ENCODE peak calls at places on chromosomes 5 and 9, in eight cellular contexts. X, D, J, N, W, S, T and L are unnamed samples.

GRCh38 chr5:135456238-135457099 is 4.3 kb upstream of the TIFAB start:
- DNase-seq in S (no peak), X (peak; percentile 89), W (peak; percentile 67), D (peak; percentile 86), N (no peak), J (peak; percentile 34), T (no peak), L (no peak)

GRCh38 chr5:59720063-59720462 is 173.5 kb downstream of the PDE4D start:
- DNase-seq in W (no peak), D (no peak), S (no peak), T (no peak), X (no peak), N (no peak), J (no peak), L (no peak)

GRCh38 chr5:69046375-69046957 is 47.3 kb upstream of the SLC30A5 start:
- DNase-seq in W (no peak), J (peak; percentile 9), T (no peak), S (peak; percentile 6), N (no peak), X (peak; percentile 27), D (no peak), L (no peak)

GRCh38 chr9:131028221-131028884 is 19.4 kb downstream of the LAMC3 start:
- DNase-seq in J (no peak), D (no peak), N (no peak), T (no peak), X (no peak), S (no peak), W (no peak), L (no peak)

GRCh38 chr9:109811876-109812275 is 31.9 kb downstream of the PALM2AKAP2 start:
- DNase-seq in N (no peak), W (no peak), T (peak; percentile 59), D (no peak), X (no peak), S (no peak), J (no peak), L (no peak)

GRCh38 chr9:84791608-84792007 is 122.1 kb downstream of the NTRK2 start:
- DNase-seq in J (no peak), W (no peak), T (no peak), D (no peak), X (no peak), N (no peak), S (no peak), L (no peak)

GRCh38 chr5:84634256-84634655 is 249.6 kb upstream of the EDIL3 start:
- DNase-seq in S (no peak), T (no peak), X (no peak), N (no peak), J (peak; percentile 5), W (no peak), D (no peak), L (no peak)

GRCh38 chr5:131634666-131634995 is 398 bp downstream of the RAPGEF6 start:
- DNase-seq in T (no peak), J (peak; percentile 56), N (peak; percentile 60), D (peak; percentile 93), X (peak; percentile 60), W (no peak), S (peak; percentile 48), L (no peak)

GRCh38 chr5:78720234-78720985 is 71.8 kb upstream of the LHFPL2 start:
- DNase-seq in N (no peak), T (no peak), W (no peak), J (no peak), D (no peak), X (no peak), S (no peak), L (no peak)

GRCh38 chr9:134607971-134608370 is 33.6 kb upstream of the COL5A1 start:
- DNase-seq in T (no peak), J (peak; percentile 38), X (peak; percentile 55), W (no peak), S (no peak), D (no peak), N (no peak), L (no peak)

GRCh38 chr5:94021246-94021645 is 279.8 kb upstream of the POU5F2 start:
- DNase-seq in W (peak; percentile 56), S (no peak), D (no peak), J (peak; percentile 75), T (no peak), X (peak; percentile 61), N (no peak), L (peak; percentile 27)

GRCh38 chr5:179550511-179551342 is at the start of gene RUFY1:
- DNase-seq in N (peak; percentile 77), S (peak; percentile 76), T (peak; percentile 75), W (peak; percentile 53), D (peak; percentile 96), X (peak; percentile 80), J (peak; percentile 81), L (no peak)

GRCh38 chr5:59698207-59698606 is 195.3 kb downstream of the PDE4D start:
- DNase-seq in X (no peak), N (no peak), T (no peak), W (no peak), J (peak; percentile 25), S (no peak), D (no peak), L (no peak)

GRCh38 chr5:69252437-69252836 is 17.8 kb downstream of the CDK7 start:
- DNase-seq in T (no peak), X (no peak), W (no peak), N (no peak), S (no peak), D (no peak), J (no peak), L (no peak)

GRCh38 chr5:96388186-96388585 is 44.9 kb downstream of the PCSK1 start:
- DNase-seq in T (no peak), J (peak; percentile 14), N (no peak), S (no peak), D (no peak), W (peak; percentile 64), X (peak; percentile 20), L (no peak)

GRCh38 chr9:98147582-98147981 is 28.6 kb upstream of the TRIM14 start:
- DNase-seq in J (no peak), N (no peak), S (no peak), W (no peak), D (no peak), T (no peak), X (no peak), L (no peak)

GRCh38 chr5:53130206-53130605 is 20.6 kb upstream of the MOCS2 start:
- DNase-seq in X (peak; percentile 58), D (no peak), N (no peak), T (no peak), W (no peak), S (no peak), J (no peak), L (no peak)

GRCh38 chr9:120383999-120384924 is 195.7 kb downstream of the CDK5RAP2 start:
- DNase-seq in T (no peak), N (no peak), D (peak; percentile 74), J (peak; percentile 65), W (no peak), X (peak; percentile 37), S (no peak), L (no peak)

GRCh38 chr9:108889649-108890067 is 27.6 kb downstream of the ACTL7A start:
- DNase-seq in X (peak; percentile 50), W (no peak), D (no peak), J (peak; percentile 37), T (no peak), N (no peak), S (peak; percentile 0), L (no peak)

GRCh38 chr5:77076961-77077820 is 9.9 kb downstream of the ZBED3 start:
- DNase-seq in S (no peak), J (peak; percentile 60), N (peak; percentile 31), D (peak; percentile 93), T (peak; percentile 41), X (peak; percentile 59), W (no peak), L (no peak)

GRCh38 chr5:116273458-116274242 is 188.8 kb downstream of the COMMD10 start:
- DNase-seq in S (no peak), N (no peak), X (peak; percentile 43), J (no peak), D (no peak), T (no peak), W (no peak), L (no peak)

GRCh38 chr5:78627175-78627574 is 21.4 kb downstream of the LHFPL2 start:
- DNase-seq in W (no peak), T (no peak), X (peak; percentile 60), D (no peak), J (peak; percentile 58), N (no peak), S (no peak), L (no peak)

GRCh38 chr9:112831281-112831851 is 59.3 kb downstream of the SLC46A2 start:
- DNase-seq in D (peak; percentile 86), W (no peak), S (no peak), J (peak; percentile 9), T (no peak), X (peak; percentile 6), N (no peak), L (no peak)

GRCh38 chr5:102863764-102864560 is 108.9 kb downstream of the PAM start:
- DNase-seq in T (no peak), D (no peak), X (no peak), S (no peak), J (no peak), N (no peak), W (no peak), L (no peak)

GRCh38 chr5:105146867-105147266 is 1584.3 kb upstream of the NUDT12 start:
- DNase-seq in J (no peak), W (peak; percentile 2), T (no peak), X (peak; percentile 22), S (no peak), D (no peak), N (no peak), L (no peak)

GRCh38 chr5:152560508-152561137 is 155.5 kb upstream of the NMUR2 start:
- DNase-seq in X (peak; percentile 72), W (peak; percentile 15), D (no peak), T (peak; percentile 55), N (no peak), S (peak; percentile 7), J (peak; percentile 62), L (no peak)

GRCh38 chr9:99356512-99356971 is 134.5 kb downstream of the SEC61B start:
- DNase-seq in T (peak; percentile 22), N (no peak), W (no peak), D (peak; percentile 89), X (no peak), J (no peak), S (no peak), L (no peak)

GRCh38 chr5:150734579-150735384 is 24.0 kb downstream of the DCTN4 start:
- DNase-seq in W (no peak), S (peak; percentile 79), D (no peak), N (no peak), J (no peak), T (no peak), X (no peak), L (no peak)

GRCh38 chr5:172454355-172455086 is at the start of gene SH3PXD2B:
- DNase-seq in S (peak; percentile 37), W (no peak), T (no peak), J (peak; percentile 39), X (peak; percentile 63), D (peak; percentile 93), N (peak; percentile 22), L (no peak)

GRCh38 chr9:78906356-78906755 is 609.4 kb downstream of the PSAT1 start:
- DNase-seq in D (no peak), J (no peak), W (no peak), S (no peak), X (no peak), N (no peak), T (no peak), L (no peak)

GRCh38 chr5:154937186-154937717 is 759 bp downstream of the GEMIN5 start:
- DNase-seq in J (no peak), N (no peak), D (no peak), X (peak; percentile 18), S (no peak), W (no peak), T (no peak), L (no peak)

GRCh38 chr5:8461543-8461942 is 592.6 kb downstream of the MTRR start:
- DNase-seq in D (no peak), S (no peak), X (no peak), T (no peak), J (no peak), N (no peak), W (no peak), L (no peak)

GRCh38 chr9:128987800-128988199 is 40.3 kb downstream of the NUP188 start:
- DNase-seq in S (no peak), X (peak; percentile 85), D (peak; percentile 88), W (peak; percentile 64), N (no peak), J (peak; percentile 89), T (peak; percentile 28), L (peak; percentile 88)

GRCh38 chr5:170161069-170161468 is 55.4 kb downstream of the FOXI1 start:
- DNase-seq in T (no peak), J (no peak), X (no peak), N (no peak), D (no peak), W (no peak), S (no peak), L (no peak)